ENCODE peak calls at places on chromosome 14, in five cellular contexts. One of them, this sample, is unnamed. For H3K36me3, the result is how much of the 10 kb centered on the place peaks cover.

GRCh38 chr14:96054661-96055060 is 15.5 kb downstream of the C14orf132 start:
- DNase-seq in transverse colon: no peak
- DNase-seq in endodermal cell: peak
- DNase-seq in right lobe of liver: no peak
- DNase-seq in MM.1S: no peak
- DNase-seq in this sample: no peak

GRCh38 chr14:49280566-49280965 is 305.6 kb downstream of the RPS29 start:
- DNase-seq in right lobe of liver: no peak
- DNase-seq in transverse colon: no peak
- DNase-seq in endodermal cell: no peak
- DNase-seq in MM.1S: no peak
- DNase-seq in this sample: no peak

GRCh38 chr14:21063479-21063878 is 5.9 kb downstream of the RNASE8 start:
- DNase-seq in transverse colon: peak
- DNase-seq in endodermal cell: no peak
- DNase-seq in MM.1S: no peak
- DNase-seq in right lobe of liver: peak
- DNase-seq in this sample: no peak

GRCh38 chr14:36935976-36936678 is 236.3 kb downstream of the SLC25A21 start:
- DNase-seq in right lobe of liver: no peak
- DNase-seq in MM.1S: no peak
- DNase-seq in endodermal cell: no peak
- DNase-seq in transverse colon: no peak
- DNase-seq in this sample: no peak

GRCh38 chr14:77965919-77966435 is 166.1 kb downstream of the ADCK1 start:
- DNase-seq in MM.1S: peak
- DNase-seq in transverse colon: no peak
- DNase-seq in right lobe of liver: peak
- DNase-seq in endodermal cell: peak
- DNase-seq in this sample: peak

GRCh38 chr14:89027097-89027740 is 202.8 kb downstream of the TTC8 start:
- DNase-seq in right lobe of liver: peak
- DNase-seq in MM.1S: peak
- DNase-seq in endodermal cell: peak
- DNase-seq in transverse colon: peak
- DNase-seq in this sample: peak

GRCh38 chr14:36773558-36773957 is 111.9 kb downstream of the PAX9 start:
- DNase-seq in right lobe of liver: no peak
- DNase-seq in MM.1S: no peak
- DNase-seq in transverse colon: no peak
- DNase-seq in endodermal cell: no peak
- DNase-seq in this sample: no peak

GRCh38 chr14:71050227-71050823 is 143.1 kb downstream of the PCNX1 start:
- DNase-seq in endodermal cell: no peak
- DNase-seq in right lobe of liver: no peak
- DNase-seq in transverse colon: no peak
- DNase-seq in MM.1S: no peak
- DNase-seq in this sample: peak

GRCh38 chr14:36817071-36817930 is 155.6 kb downstream of the PAX9 start:
- DNase-seq in endodermal cell: no peak
- DNase-seq in MM.1S: no peak
- DNase-seq in right lobe of liver: no peak
- DNase-seq in transverse colon: no peak
- DNase-seq in this sample: no peak

GRCh38 chr14:65260786-65261185 is 151.7 kb upstream of the FUT8 start:
- DNase-seq in MM.1S: no peak
- DNase-seq in endodermal cell: no peak
- DNase-seq in right lobe of liver: no peak
- DNase-seq in transverse colon: no peak
- DNase-seq in this sample: no peak

GRCh38 chr14:26841920-26842741 is 244.3 kb upstream of the NOVA1 start:
- DNase-seq in transverse colon: peak
- DNase-seq in MM.1S: no peak
- DNase-seq in endodermal cell: no peak
- DNase-seq in right lobe of liver: peak
- DNase-seq in this sample: no peak

GRCh38 chr14:104426771-104427125 is 152.8 kb upstream of the C14orf180 start:
- DNase-seq in transverse colon: no peak
- DNase-seq in right lobe of liver: no peak
- DNase-seq in endodermal cell: peak
- DNase-seq in MM.1S: no peak
- DNase-seq in this sample: no peak

GRCh38 chr14:86799244-86799647 is 1193.7 kb downstream of the GALC start:
- DNase-seq in right lobe of liver: no peak
- DNase-seq in endodermal cell: no peak
- DNase-seq in transverse colon: no peak
- DNase-seq in MM.1S: no peak
- DNase-seq in this sample: no peak

GRCh38 chr14:96795443-96795842 is 1.7 kb upstream of the VRK1 start:
- DNase-seq in right lobe of liver: no peak
- DNase-seq in endodermal cell: no peak
- DNase-seq in transverse colon: no peak
- DNase-seq in MM.1S: no peak
- DNase-seq in this sample: no peak

GRCh38 chr14:104844306-104845032 is 20.6 kb upstream of the CEP170B start:
- DNase-seq in endodermal cell: peak
- DNase-seq in transverse colon: no peak
- DNase-seq in right lobe of liver: no peak
- DNase-seq in MM.1S: no peak
- DNase-seq in this sample: no peak

GRCh38 chr14:22545842-22546721 is 42.9 kb downstream of the DAD1 start:
- DNase-seq in right lobe of liver: no peak
- DNase-seq in transverse colon: no peak
- DNase-seq in MM.1S: no peak
- DNase-seq in endodermal cell: peak
- DNase-seq in this sample: no peak

GRCh38 chr14:94681300-94682060 is 69.3 kb downstream of the SERPINA3 start:
- DNase-seq in endodermal cell: peak
- DNase-seq in right lobe of liver: peak
- DNase-seq in MM.1S: peak
- DNase-seq in transverse colon: peak
- DNase-seq in this sample: no peak

GRCh38 chr14:22812744-22813143 is 2.5 kb downstream of the SLC7A7 start:
- DNase-seq in MM.1S: no peak
- DNase-seq in endodermal cell: peak
- DNase-seq in transverse colon: no peak
- DNase-seq in right lobe of liver: no peak
- DNase-seq in this sample: no peak

GRCh38 chr14:71698027-71698426 is 234.2 kb upstream of the RGS6 start:
- DNase-seq in MM.1S: no peak
- DNase-seq in endodermal cell: no peak
- DNase-seq in transverse colon: no peak
- DNase-seq in right lobe of liver: no peak
- DNase-seq in this sample: no peak

GRCh38 chr14:38339704-38340103 is 83.8 kb upstream of the CLEC14A start:
- DNase-seq in right lobe of liver: no peak
- DNase-seq in transverse colon: no peak
- DNase-seq in MM.1S: no peak
- DNase-seq in endodermal cell: no peak
- DNase-seq in this sample: no peak

GRCh38 chr14:37969511-37969979 is 238.2 kb upstream of the SSTR1 start:
- DNase-seq in transverse colon: no peak
- DNase-seq in MM.1S: peak
- DNase-seq in endodermal cell: peak
- DNase-seq in right lobe of liver: no peak
- DNase-seq in this sample: no peak

GRCh38 chr14:53865716-53866115 is 90.9 kb downstream of the BMP4 start:
- DNase-seq in right lobe of liver: no peak
- DNase-seq in transverse colon: no peak
- DNase-seq in endodermal cell: no peak
- DNase-seq in MM.1S: no peak
- DNase-seq in this sample: no peak

GRCh38 chr14:97978336-97978735 is 1181.2 kb downstream of the VRK1 start:
- DNase-seq in endodermal cell: peak
- DNase-seq in right lobe of liver: peak
- DNase-seq in MM.1S: no peak
- DNase-seq in transverse colon: peak
- DNase-seq in this sample: peak

GRCh38 chr14:77459072-77459723 is 1.3 kb downstream of the AHSA1 start:
- DNase-seq in endodermal cell: peak
- DNase-seq in right lobe of liver: no peak
- DNase-seq in MM.1S: peak
- DNase-seq in transverse colon: peak
- DNase-seq in this sample: peak

GRCh38 chr14:80951491-80951890 is 3.9 kb upstream of the TSHR start:
- DNase-seq in right lobe of liver: no peak
- DNase-seq in endodermal cell: no peak
- DNase-seq in MM.1S: no peak
- DNase-seq in transverse colon: no peak
- DNase-seq in this sample: no peak

GRCh38 chr14:80867091-80867490 is 74.4 kb downstream of the CEP128 start:
- DNase-seq in MM.1S: no peak
- DNase-seq in transverse colon: no peak
- DNase-seq in endodermal cell: no peak
- DNase-seq in right lobe of liver: no peak
- DNase-seq in this sample: no peak

GRCh38 chr14:33996450-33996849 is 45.6 kb upstream of the EGLN3 start:
- DNase-seq in transverse colon: no peak
- DNase-seq in right lobe of liver: no peak
- DNase-seq in endodermal cell: no peak
- DNase-seq in MM.1S: no peak
- DNase-seq in this sample: no peak

GRCh38 chr14:67357583-67358354 is 1.8 kb downstream of the ATP6V1D start:
- DNase-seq in endodermal cell: no peak
- DNase-seq in right lobe of liver: no peak
- DNase-seq in MM.1S: no peak
- DNase-seq in transverse colon: no peak
- DNase-seq in this sample: no peak

GRCh38 chr14:95524706-95525512 is 8.5 kb upstream of the SYNE3 start:
- DNase-seq in right lobe of liver: no peak
- DNase-seq in MM.1S: no peak
- DNase-seq in transverse colon: no peak
- DNase-seq in endodermal cell: no peak
- DNase-seq in this sample: no peak

GRCh38 chr14:74582910-74583581 is 29.0 kb downstream of the LTBP2 start:
- DNase-seq in endodermal cell: no peak
- DNase-seq in transverse colon: no peak
- DNase-seq in MM.1S: no peak
- DNase-seq in right lobe of liver: no peak
- DNase-seq in this sample: no peak

GRCh38 chr14:49876563-49877127 is 16.2 kb upstream of the ARF6 start:
- DNase-seq in endodermal cell: no peak
- DNase-seq in transverse colon: no peak
- DNase-seq in MM.1S: no peak
- DNase-seq in right lobe of liver: peak
- DNase-seq in this sample: no peak

GRCh38 chr14:30888480-30889243 is 14.3 kb downstream of the COCH start:
- DNase-seq in transverse colon: no peak
- DNase-seq in endodermal cell: no peak
- DNase-seq in right lobe of liver: no peak
- DNase-seq in MM.1S: no peak
- DNase-seq in this sample: no peak
- H3K36me3 ChIP-seq in transverse colon: under half
- H3K36me3 ChIP-seq in endodermal cell: under half
- H3K36me3 ChIP-seq in right lobe of liver: under half
- H3K36me3 ChIP-seq in MM.1S: under half
- H3K36me3 ChIP-seq in this sample: under half

DNA sequence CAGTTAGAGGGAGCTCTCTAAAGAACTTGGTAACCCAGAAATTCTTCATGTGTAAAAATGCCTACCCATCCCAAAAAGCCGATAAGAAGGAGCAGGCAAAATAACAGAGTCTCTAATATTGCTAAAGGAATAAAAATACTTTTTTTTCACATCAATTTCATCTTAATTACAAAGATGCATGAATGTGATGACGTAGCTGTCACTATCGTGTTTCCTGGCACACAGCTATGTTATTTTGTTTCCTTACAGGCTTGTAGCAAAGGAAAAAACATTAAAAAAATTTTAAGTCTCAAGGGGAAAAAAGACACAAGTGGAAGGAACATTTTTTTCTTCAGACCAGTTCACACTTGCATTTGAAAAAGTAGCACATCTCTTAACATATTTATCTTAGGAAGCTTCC is 10.3 kb upstream of the LGALS3 start:
- DNase-seq in endodermal cell: no peak
- DNase-seq in right lobe of liver: no peak
- DNase-seq in transverse colon: no peak
- DNase-seq in MM.1S: no peak
- DNase-seq in this sample: no peak
- H3K4me3 ChIP-seq in endodermal cell: no peak
- H3K4me3 ChIP-seq in right lobe of liver: no peak
- H3K4me3 ChIP-seq in transverse colon: no peak
- H3K4me3 ChIP-seq in MM.1S: no peak
- H3K4me3 ChIP-seq in this sample: no peak

DNA sequence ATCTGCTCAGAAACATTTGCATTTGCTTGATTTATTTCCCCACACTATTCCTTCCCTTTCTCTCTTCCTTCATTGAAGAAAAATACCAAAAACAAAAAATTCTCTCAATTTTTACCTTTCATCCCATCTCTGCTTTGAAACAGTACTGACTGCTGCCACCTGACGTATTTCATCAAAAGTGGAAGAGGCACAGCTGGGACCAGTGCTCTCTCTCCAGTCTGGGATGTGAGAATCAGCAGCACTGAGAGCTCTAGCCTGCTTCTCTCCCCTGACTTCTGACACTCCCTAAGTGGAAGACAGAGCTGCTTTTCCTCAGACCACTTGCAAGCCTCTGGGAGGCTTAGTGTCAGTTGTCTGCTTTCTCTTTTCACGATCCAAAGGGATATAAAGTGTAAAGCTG is 36.9 kb downstream of the TTLL5 start:
- DNase-seq in endodermal cell: no peak
- DNase-seq in right lobe of liver: no peak
- DNase-seq in MM.1S: no peak
- DNase-seq in transverse colon: no peak
- DNase-seq in this sample: no peak
- H3K36me3 ChIP-seq in endodermal cell: half or more
- H3K36me3 ChIP-seq in right lobe of liver: under half
- H3K36me3 ChIP-seq in MM.1S: under half
- H3K36me3 ChIP-seq in transverse colon: under half
- H3K36me3 ChIP-seq in this sample: under half

DNA sequence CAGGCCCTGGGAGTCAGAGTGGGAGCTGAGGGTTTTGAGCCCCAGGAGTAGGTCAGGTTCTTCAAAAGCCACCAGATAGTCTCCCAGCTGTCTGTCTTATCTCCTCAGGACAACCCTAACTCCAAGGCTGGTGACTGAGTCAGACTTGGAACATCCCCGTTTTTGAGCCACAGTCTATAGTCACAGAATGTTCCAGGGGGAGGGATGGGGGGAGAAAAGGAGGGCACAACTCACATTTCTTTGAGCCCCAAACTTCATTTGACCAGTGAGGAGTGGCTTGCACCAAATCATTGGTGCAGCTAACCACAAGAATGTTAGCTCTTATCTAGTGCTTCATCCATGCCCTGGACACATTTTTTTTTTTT is 243.8 kb downstream of the ZFP36L1 start:
- DNase-seq in endodermal cell: no peak
- DNase-seq in transverse colon: no peak
- DNase-seq in MM.1S: no peak
- DNase-seq in right lobe of liver: no peak
- DNase-seq in this sample: no peak
- H3K4me3 ChIP-seq in endodermal cell: no peak
- H3K4me3 ChIP-seq in transverse colon: no peak
- H3K4me3 ChIP-seq in MM.1S: no peak
- H3K4me3 ChIP-seq in right lobe of liver: no peak
- H3K4me3 ChIP-seq in this sample: no peak

This sample was measured in CD4-positive, CD25-positive, alpha-beta regulatory T cell.